ENCODE peak calls at places on chromosome 5, in ten cellular contexts. A is tibial nerve; Z is WERI-Rb-1; P is mesenchymal stem cell; Y is PC-3; B is sigmoid colon; H is CD8-positive, alpha-beta memory T cell; C is brain microvascular endothelial cell; S is caudate nucleus; V is OCI-LY7. O is an unnamed sample.

GRCh38 chr5:73387630-73388370 is 60.8 kb downstream of the FOXD1 start:
- DNase-seq in A (no peak), Z (no peak), P (peak; percentile 54), Y (no peak), B (no peak), H (peak; percentile 24), C (no peak), S (no peak), V (peak; percentile 57), O (no peak)

GRCh38 chr5:10595678-10596309 is 31.9 kb downstream of the ANKRD33B start:
- DNase-seq in A (peak; percentile 60), Z (no peak), P (peak; percentile 90), Y (peak; percentile 99), B (no peak), H (no peak), C (peak; percentile 77), S (no peak), V (no peak), O (no peak)

GRCh38 chr5:178058321-178059012 is 54.9 kb upstream of the N4BP3 start:
- DNase-seq in A (no peak), Z (no peak), P (no peak), Y (peak; percentile 2), B (peak; percentile 18), H (no peak), C (no peak), S (no peak), V (no peak), O (no peak)

GRCh38 chr5:35598707-35599370 is 18.8 kb upstream of the SPEF2 start:
- DNase-seq in A (no peak), Z (no peak), P (no peak), Y (peak; percentile 39), B (no peak), H (no peak), C (no peak), S (no peak), V (peak; percentile 18), O (no peak)

GRCh38 chr5:86981898-86982297 is 285.8 kb upstream of the RASA1 start:
- DNase-seq in A (no peak), Z (no peak), P (no peak), Y (peak; percentile 44), B (no peak), H (no peak), C (no peak), S (no peak), V (no peak), O (no peak)

GRCh38 chr5:176418251-176418650 is 1.9 kb upstream of the CLTB start:
- DNase-seq in A (no peak), Z (no peak), P (no peak), Y (peak; percentile 87), B (no peak), H (no peak), C (no peak), S (no peak), V (no peak), O (no peak)

GRCh38 chr5:176653986-176654385 is 6.7 kb downstream of the TSPAN17 start:
- DNase-seq in A (no peak), Z (no peak), P (no peak), Y (no peak), B (no peak), H (no peak), C (no peak), S (no peak), V (no peak), O (no peak)

GRCh38 chr5:71454913-71455312 is 538 bp upstream of the BDP1 start:
- DNase-seq in A (no peak), Z (no peak), P (no peak), Y (no peak), B (no peak), H (no peak), C (no peak), S (no peak), V (no peak), O (no peak)

GRCh38 chr5:96780626-96781025 is 27.1 kb downstream of the ERAP1 start:
- DNase-seq in A (no peak), Z (no peak), P (peak; percentile 18), Y (no peak), B (no peak), H (no peak), C (peak; percentile 21), S (no peak), V (no peak), O (no peak)

GRCh38 chr5:31921852-31922305 is 252.2 kb downstream of the GOLPH3 start:
- DNase-seq in A (no peak), Z (no peak), P (peak; percentile 89), Y (peak; percentile 86), B (no peak), H (no peak), C (peak; percentile 56), S (no peak), V (no peak), O (no peak)

GRCh38 chr5:172699423-172699822 is 58.4 kb downstream of the NEURL1B start:
- DNase-seq in A (no peak), Z (peak; percentile 39), P (no peak), Y (no peak), B (no peak), H (no peak), C (no peak), S (no peak), V (no peak), O (no peak)

GRCh38 chr5:172700686-172701324 is 59.7 kb downstream of the NEURL1B start:
- DNase-seq in A (no peak), Z (no peak), P (no peak), Y (peak; percentile 25), B (no peak), H (no peak), C (no peak), S (no peak), V (no peak), O (no peak)

GRCh38 chr5:172697123-172698121 is 56.4 kb downstream of the NEURL1B start:
- DNase-seq in A (peak; percentile 90), Z (peak; percentile 86), P (peak; percentile 89), Y (peak; percentile 89), B (peak; percentile 95), H (peak; percentile 74), C (peak; percentile 68), S (peak; percentile 67), V (peak; percentile 87), O (peak; percentile 32)

GRCh38 chr5:172701336-172702061 is 60.4 kb downstream of the NEURL1B start:
- DNase-seq in A (no peak), Z (no peak), P (no peak), Y (no peak), B (peak; percentile 60), H (no peak), C (no peak), S (no peak), V (peak; percentile 8), O (no peak)

DNA sequence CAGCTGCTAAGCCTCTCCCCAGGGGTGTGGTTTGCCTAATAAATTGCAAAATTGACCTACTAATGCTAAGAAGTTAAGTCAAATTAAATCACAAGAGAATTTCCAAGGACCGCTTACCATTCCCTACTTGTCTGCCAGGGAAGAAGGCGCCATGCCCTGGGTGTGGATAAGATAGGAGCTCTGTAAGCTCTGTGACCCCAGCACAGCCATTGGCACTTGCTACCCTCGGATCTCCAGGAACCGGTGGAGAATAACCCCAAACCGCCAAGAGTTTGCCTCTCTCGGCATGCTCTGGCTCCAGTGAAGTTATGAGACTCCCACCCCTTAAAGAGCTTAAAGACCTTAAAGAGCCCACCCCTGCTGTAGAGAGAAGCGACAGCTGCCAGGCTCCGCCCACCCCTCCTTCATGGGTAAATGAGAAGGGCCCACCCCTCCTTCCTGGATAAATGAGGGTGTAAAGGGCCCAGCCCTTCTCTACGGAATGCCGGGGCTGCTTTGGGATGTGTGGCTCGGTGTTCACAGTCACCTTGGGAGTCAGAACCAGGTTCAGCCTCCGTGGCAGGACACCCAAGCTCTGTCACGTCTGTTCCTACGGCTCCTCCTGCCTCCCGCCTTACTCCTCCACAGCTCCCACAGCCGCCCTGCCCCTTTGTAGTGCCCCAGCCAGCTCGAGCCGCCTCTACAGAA is 59.1 kb downstream of the NEURL1B start:
- DNase-seq in A (no peak), Z (peak; percentile 43), P (no peak), Y (no peak), B (peak; percentile 64), H (no peak), C (no peak), S (no peak), V (no peak), O (no peak)
- H3K27ac ChIP-seq in A (no peak overlapping the region), Z (no peak overlapping the region), P (no peak overlapping the region), Y (no peak overlapping the region), B (peak overlapping the region; percentile 40), H (no peak overlapping the region), C (no peak overlapping the region), S (no peak overlapping the region), V (no peak overlapping the region), O (no peak overlapping the region)

GRCh38 chr5:54045077-54045792 is 265.1 kb downstream of the ARL15 start:
- DNase-seq in A (no peak), Z (no peak), P (no peak), Y (no peak), B (no peak), H (no peak), C (no peak), S (no peak), V (no peak), O (no peak)

GRCh38 chr5:54040773-54041172 is 269.6 kb downstream of the ARL15 start:
- DNase-seq in A (no peak), Z (no peak), P (no peak), Y (no peak), B (no peak), H (no peak), C (no peak), S (no peak), V (no peak), O (no peak)

GRCh38 chr5:54037205-54037604 is 273.2 kb downstream of the ARL15 start:
- DNase-seq in A (no peak), Z (no peak), P (no peak), Y (no peak), B (no peak), H (no peak), C (no peak), S (no peak), V (no peak), O (no peak)

GRCh38 chr5:54040018-54040417 is 270.4 kb downstream of the ARL15 start:
- DNase-seq in A (no peak), Z (no peak), P (no peak), Y (no peak), B (no peak), H (no peak), C (no peak), S (no peak), V (no peak), O (no peak)
- H3K27ac ChIP-seq in A (no peak overlapping the region), Z (no peak overlapping the region), P (no peak overlapping the region), Y (no peak overlapping the region), B (no peak overlapping the region), H (no peak overlapping the region), C (no peak overlapping the region), S (no peak overlapping the region), V (no peak overlapping the region), O (no peak overlapping the region)

DNA sequence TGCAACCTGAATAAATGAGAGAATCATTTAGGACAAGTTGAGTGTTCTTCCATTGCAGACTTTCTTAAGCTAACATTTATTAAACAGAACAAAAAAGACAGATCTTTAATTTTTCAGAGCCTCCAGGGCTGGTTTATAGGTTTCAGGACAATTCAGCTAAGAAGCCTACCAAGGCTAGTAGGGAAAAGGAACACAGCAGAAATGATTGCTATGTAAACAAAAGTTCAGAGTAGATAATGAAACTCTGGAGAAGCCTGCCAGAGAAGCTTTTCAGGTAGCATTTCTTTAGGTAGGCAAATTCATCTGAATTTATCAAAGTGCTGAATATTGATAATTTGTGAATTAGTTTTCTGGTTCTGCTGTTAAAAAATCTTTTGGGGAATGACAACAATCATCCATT is 264.2 kb downstream of the DEPDC1B start:
- DNase-seq in A (no peak), Z (no peak), P (peak; percentile 6), Y (no peak), B (no peak), H (no peak), C (no peak), S (no peak), V (no peak), O (no peak)
- H3K27ac ChIP-seq in A (no peak overlapping the region), Z (no peak overlapping the region), P (no peak overlapping the region), Y (no peak overlapping the region), B (no peak overlapping the region), H (no peak overlapping the region), C (no peak overlapping the region), S (no peak overlapping the region), V (no peak overlapping the region), O (no peak overlapping the region)

GRCh38 chr5:131282235-131282634 is 18.4 kb downstream of the CDC42SE2 start:
- DNase-seq in A (no peak), Z (no peak), P (no peak), Y (peak; percentile 37), B (no peak), H (no peak), C (no peak), S (no peak), V (no peak), O (no peak)
- H3K27ac ChIP-seq in A (peak overlapping the region; percentile 12), Z (no peak overlapping the region), P (no peak overlapping the region), Y (no peak overlapping the region), B (no peak overlapping the region), H (no peak overlapping the region), C (no peak overlapping the region), S (no peak overlapping the region), V (no peak overlapping the region), O (no peak overlapping the region)